ENCODE peak calls at places on chromosomes 7 and 10, in six cellular contexts. One of them, this sample, is unnamed.
A peak's percentile ranks its signal among the peaks of the same experiment; 100 is the strongest.

GRCh38 chr10:6199131-6199733 is 3.5 kb upstream of the PFKFB3 start:
- DNase-seq in ELR: no peak
- DNase-seq in T follicular helper cell: no peak
- DNase-seq in NCI-H1930: no peak
- DNase-seq in central memory CD4-positive, alpha-beta T cell: no peak
- DNase-seq in stimulated activated CD4-positive, alpha-beta T cell treated with anti-CD3 and anti-CD28 coated beads, Interleukin-1b, Interleukin-23, amount 100 ng/mL, for 24 hours: no peak
- DNase-seq in this sample: no peak

GRCh38 chr10:31602541-31603244 is 283.7 kb downstream of the ZEB1 start:
- DNase-seq in ELR: peak; percentile 84
- DNase-seq in T follicular helper cell: no peak
- DNase-seq in central memory CD4-positive, alpha-beta T cell: no peak
- DNase-seq in stimulated activated CD4-positive, alpha-beta T cell treated with anti-CD3 and anti-CD28 coated beads, Interleukin-1b, Interleukin-23, amount 100 ng/mL, for 24 hours: no peak
- DNase-seq in NCI-H1930: peak; percentile 1
- DNase-seq in this sample: peak; percentile 64

GRCh38 chr10:71713135-71714040 is 6.2 kb downstream of the C10orf105 start:
- DNase-seq in NCI-H1930: no peak
- DNase-seq in stimulated activated CD4-positive, alpha-beta T cell treated with anti-CD3 and anti-CD28 coated beads, Interleukin-1b, Interleukin-23, amount 100 ng/mL, for 24 hours: no peak
- DNase-seq in central memory CD4-positive, alpha-beta T cell: peak; percentile 53
- DNase-seq in ELR: peak; percentile 56
- DNase-seq in T follicular helper cell: no peak
- DNase-seq in this sample: peak; percentile 74

GRCh38 chr10:30999084-30999712 is 32.5 kb downstream of the ZNF438 start:
- DNase-seq in ELR: peak; percentile 84
- DNase-seq in T follicular helper cell: no peak
- DNase-seq in NCI-H1930: no peak
- DNase-seq in stimulated activated CD4-positive, alpha-beta T cell treated with anti-CD3 and anti-CD28 coated beads, Interleukin-1b, Interleukin-23, amount 100 ng/mL, for 24 hours: no peak
- DNase-seq in central memory CD4-positive, alpha-beta T cell: no peak
- DNase-seq in this sample: no peak

GRCh38 chr10:73649876-73650536 is 5.8 kb downstream of the SYNPO2L start:
- DNase-seq in NCI-H1930: no peak
- DNase-seq in central memory CD4-positive, alpha-beta T cell: no peak
- DNase-seq in stimulated activated CD4-positive, alpha-beta T cell treated with anti-CD3 and anti-CD28 coated beads, Interleukin-1b, Interleukin-23, amount 100 ng/mL, for 24 hours: no peak
- DNase-seq in T follicular helper cell: no peak
- DNase-seq in ELR: peak; percentile 68
- DNase-seq in this sample: no peak

GRCh38 chr7:96979551-96980276 is 25.6 kb upstream of the DLX6 start:
- DNase-seq in central memory CD4-positive, alpha-beta T cell: no peak
- DNase-seq in stimulated activated CD4-positive, alpha-beta T cell treated with anti-CD3 and anti-CD28 coated beads, Interleukin-1b, Interleukin-23, amount 100 ng/mL, for 24 hours: no peak
- DNase-seq in ELR: no peak
- DNase-seq in T follicular helper cell: no peak
- DNase-seq in NCI-H1930: no peak
- DNase-seq in this sample: no peak

GRCh38 chr7:74002474-74003017 is 25.4 kb upstream of the ELN start:
- DNase-seq in ELR: peak; percentile 85
- DNase-seq in central memory CD4-positive, alpha-beta T cell: no peak
- DNase-seq in NCI-H1930: no peak
- DNase-seq in stimulated activated CD4-positive, alpha-beta T cell treated with anti-CD3 and anti-CD28 coated beads, Interleukin-1b, Interleukin-23, amount 100 ng/mL, for 24 hours: no peak
- DNase-seq in T follicular helper cell: no peak
- DNase-seq in this sample: peak; percentile 39

GRCh38 chr10:660980-661890 is 28.2 kb downstream of the DIP2C start:
- DNase-seq in central memory CD4-positive, alpha-beta T cell: no peak
- DNase-seq in stimulated activated CD4-positive, alpha-beta T cell treated with anti-CD3 and anti-CD28 coated beads, Interleukin-1b, Interleukin-23, amount 100 ng/mL, for 24 hours: no peak
- DNase-seq in T follicular helper cell: no peak
- DNase-seq in NCI-H1930: no peak
- DNase-seq in ELR: no peak
- DNase-seq in this sample: no peak

GRCh38 chr10:128297709-128298457 is 171.7 kb upstream of the MKI67 start:
- DNase-seq in T follicular helper cell: no peak
- DNase-seq in central memory CD4-positive, alpha-beta T cell: no peak
- DNase-seq in stimulated activated CD4-positive, alpha-beta T cell treated with anti-CD3 and anti-CD28 coated beads, Interleukin-1b, Interleukin-23, amount 100 ng/mL, for 24 hours: no peak
- DNase-seq in ELR: no peak
- DNase-seq in NCI-H1930: no peak
- DNase-seq in this sample: no peak

GRCh38 chr10:6336013-6336412 is 133.3 kb downstream of the PFKFB3 start:
- DNase-seq in ELR: no peak
- DNase-seq in NCI-H1930: no peak
- DNase-seq in stimulated activated CD4-positive, alpha-beta T cell treated with anti-CD3 and anti-CD28 coated beads, Interleukin-1b, Interleukin-23, amount 100 ng/mL, for 24 hours: no peak
- DNase-seq in central memory CD4-positive, alpha-beta T cell: no peak
- DNase-seq in T follicular helper cell: no peak
- DNase-seq in this sample: no peak

GRCh38 chr7:7122701-7123281 is 59.6 kb upstream of the C1GALT1 start:
- DNase-seq in T follicular helper cell: no peak
- DNase-seq in stimulated activated CD4-positive, alpha-beta T cell treated with anti-CD3 and anti-CD28 coated beads, Interleukin-1b, Interleukin-23, amount 100 ng/mL, for 24 hours: no peak
- DNase-seq in NCI-H1930: no peak
- DNase-seq in central memory CD4-positive, alpha-beta T cell: no peak
- DNase-seq in ELR: peak; percentile 34
- DNase-seq in this sample: peak; percentile 92

GRCh38 chr7:157457355-157458253 is 120.8 kb downstream of the DNAJB6 start:
- DNase-seq in T follicular helper cell: no peak
- DNase-seq in stimulated activated CD4-positive, alpha-beta T cell treated with anti-CD3 and anti-CD28 coated beads, Interleukin-1b, Interleukin-23, amount 100 ng/mL, for 24 hours: no peak
- DNase-seq in ELR: no peak
- DNase-seq in central memory CD4-positive, alpha-beta T cell: no peak
- DNase-seq in NCI-H1930: no peak
- DNase-seq in this sample: no peak

GRCh38 chr10:114367676-114368391 is 36.5 kb downstream of the AFAP1L2 start:
- DNase-seq in central memory CD4-positive, alpha-beta T cell: no peak
- DNase-seq in ELR: no peak
- DNase-seq in T follicular helper cell: no peak
- DNase-seq in stimulated activated CD4-positive, alpha-beta T cell treated with anti-CD3 and anti-CD28 coated beads, Interleukin-1b, Interleukin-23, amount 100 ng/mL, for 24 hours: no peak
- DNase-seq in NCI-H1930: no peak
- DNase-seq in this sample: no peak

GRCh38 chr7:20798081-20798693 is 11.5 kb upstream of the SP8 start:
- DNase-seq in stimulated activated CD4-positive, alpha-beta T cell treated with anti-CD3 and anti-CD28 coated beads, Interleukin-1b, Interleukin-23, amount 100 ng/mL, for 24 hours: no peak
- DNase-seq in T follicular helper cell: no peak
- DNase-seq in ELR: peak; percentile 20
- DNase-seq in central memory CD4-positive, alpha-beta T cell: no peak
- DNase-seq in NCI-H1930: peak; percentile 86
- DNase-seq in this sample: no peak

GRCh38 chr10:15718495-15719061 is 1.1 kb downstream of the ITGA8 start:
- DNase-seq in ELR: no peak
- DNase-seq in stimulated activated CD4-positive, alpha-beta T cell treated with anti-CD3 and anti-CD28 coated beads, Interleukin-1b, Interleukin-23, amount 100 ng/mL, for 24 hours: no peak
- DNase-seq in NCI-H1930: no peak
- DNase-seq in T follicular helper cell: no peak
- DNase-seq in central memory CD4-positive, alpha-beta T cell: no peak
- DNase-seq in this sample: no peak

GRCh38 chr10:58241346-58241745 is 26.3 kb downstream of the IPMK start:
- DNase-seq in T follicular helper cell: no peak
- DNase-seq in NCI-H1930: no peak
- DNase-seq in central memory CD4-positive, alpha-beta T cell: no peak
- DNase-seq in ELR: peak; percentile 40
- DNase-seq in stimulated activated CD4-positive, alpha-beta T cell treated with anti-CD3 and anti-CD28 coated beads, Interleukin-1b, Interleukin-23, amount 100 ng/mL, for 24 hours: no peak
- DNase-seq in this sample: peak; percentile 27

GRCh38 chr10:47101807-47102206 is 190.6 kb downstream of the PTPN20 start:
- DNase-seq in stimulated activated CD4-positive, alpha-beta T cell treated with anti-CD3 and anti-CD28 coated beads, Interleukin-1b, Interleukin-23, amount 100 ng/mL, for 24 hours: no peak
- DNase-seq in central memory CD4-positive, alpha-beta T cell: no peak
- DNase-seq in ELR: no peak
- DNase-seq in T follicular helper cell: no peak
- DNase-seq in NCI-H1930: no peak
- DNase-seq in this sample: no peak

GRCh38 chr10:129033790-129034272 is 433.2 kb upstream of the MGMT start:
- DNase-seq in stimulated activated CD4-positive, alpha-beta T cell treated with anti-CD3 and anti-CD28 coated beads, Interleukin-1b, Interleukin-23, amount 100 ng/mL, for 24 hours: no peak
- DNase-seq in NCI-H1930: no peak
- DNase-seq in central memory CD4-positive, alpha-beta T cell: no peak
- DNase-seq in T follicular helper cell: no peak
- DNase-seq in ELR: no peak
- DNase-seq in this sample: no peak

GRCh38 chr7:34160261-34160752 is 255.0 kb downstream of the BMPER start:
- DNase-seq in ELR: peak; percentile 87
- DNase-seq in NCI-H1930: no peak
- DNase-seq in stimulated activated CD4-positive, alpha-beta T cell treated with anti-CD3 and anti-CD28 coated beads, Interleukin-1b, Interleukin-23, amount 100 ng/mL, for 24 hours: no peak
- DNase-seq in T follicular helper cell: no peak
- DNase-seq in central memory CD4-positive, alpha-beta T cell: no peak
- DNase-seq in this sample: peak; percentile 95

GRCh38 chr10:52215745-52216361 is 98.2 kb upstream of the DKK1 start:
- DNase-seq in central memory CD4-positive, alpha-beta T cell: peak; percentile 23
- DNase-seq in ELR: peak; percentile 71
- DNase-seq in NCI-H1930: peak; percentile 0
- DNase-seq in T follicular helper cell: peak; percentile 7
- DNase-seq in stimulated activated CD4-positive, alpha-beta T cell treated with anti-CD3 and anti-CD28 coated beads, Interleukin-1b, Interleukin-23, amount 100 ng/mL, for 24 hours: peak; percentile 8
- DNase-seq in this sample: no peak

GRCh38 chr10:73772280-73773151 is 9.3 kb upstream of the CHCHD1 start:
- DNase-seq in central memory CD4-positive, alpha-beta T cell: peak; percentile 83
- DNase-seq in stimulated activated CD4-positive, alpha-beta T cell treated with anti-CD3 and anti-CD28 coated beads, Interleukin-1b, Interleukin-23, amount 100 ng/mL, for 24 hours: peak; percentile 77
- DNase-seq in NCI-H1930: peak; percentile 65
- DNase-seq in T follicular helper cell: peak; percentile 66
- DNase-seq in ELR: peak; percentile 86
- DNase-seq in this sample: peak; percentile 37